ENCODE peak calls at places on chromosomes 1 and 21, in six cellular contexts. One of them, this sample, is unnamed. For H3K9me3, the result is how much of the 10 kb centered on the place peaks cover.

GRCh38 chr1:44810101-44810761 is 1.9 kb downstream of the BTBD19 start:
- DNase-seq in naive thymus-derived CD4-positive, alpha-beta T cell: no peak
- DNase-seq in CD4-positive, alpha-beta T cell: no peak
- DNase-seq in H9: peak
- DNase-seq in left ventricle myocardium inferior: peak
- DNase-seq in cardiac muscle cell: no peak
- DNase-seq in this sample: no peak

GRCh38 chr1:198678901-198679329 is 40.1 kb downstream of the PTPRC start:
- DNase-seq in cardiac muscle cell: no peak
- DNase-seq in left ventricle myocardium inferior: no peak
- DNase-seq in naive thymus-derived CD4-positive, alpha-beta T cell: no peak
- DNase-seq in H9: peak
- DNase-seq in CD4-positive, alpha-beta T cell: no peak
- DNase-seq in this sample: no peak

GRCh38 chr21:32021319-32022027 is 148.7 kb downstream of the HUNK start:
- DNase-seq in naive thymus-derived CD4-positive, alpha-beta T cell: no peak
- DNase-seq in CD4-positive, alpha-beta T cell: no peak
- DNase-seq in left ventricle myocardium inferior: peak
- DNase-seq in H9: no peak
- DNase-seq in cardiac muscle cell: no peak
- DNase-seq in this sample: no peak

GRCh38 chr1:11898831-11899467 is 27.3 kb downstream of the KIAA2013 start:
- DNase-seq in CD4-positive, alpha-beta T cell: no peak
- DNase-seq in H9: peak
- DNase-seq in cardiac muscle cell: peak
- DNase-seq in left ventricle myocardium inferior: no peak
- DNase-seq in naive thymus-derived CD4-positive, alpha-beta T cell: no peak
- DNase-seq in this sample: no peak

GRCh38 chr1:53909946-53910345 is 16.0 kb downstream of the DIO1 start:
- DNase-seq in cardiac muscle cell: peak
- DNase-seq in naive thymus-derived CD4-positive, alpha-beta T cell: no peak
- DNase-seq in H9: no peak
- DNase-seq in CD4-positive, alpha-beta T cell: no peak
- DNase-seq in left ventricle myocardium inferior: no peak
- DNase-seq in this sample: no peak

GRCh38 chr1:218424528-218424927 is 79.4 kb downstream of the TGFB2 start:
- DNase-seq in left ventricle myocardium inferior: no peak
- DNase-seq in H9: no peak
- DNase-seq in cardiac muscle cell: no peak
- DNase-seq in CD4-positive, alpha-beta T cell: no peak
- DNase-seq in naive thymus-derived CD4-positive, alpha-beta T cell: no peak
- DNase-seq in this sample: no peak

GRCh38 chr1:54575605-54576004 is 27.6 kb downstream of the ACOT11 start:
- DNase-seq in CD4-positive, alpha-beta T cell: no peak
- DNase-seq in cardiac muscle cell: no peak
- DNase-seq in left ventricle myocardium inferior: no peak
- DNase-seq in H9: no peak
- DNase-seq in naive thymus-derived CD4-positive, alpha-beta T cell: no peak
- DNase-seq in this sample: no peak

GRCh38 chr1:94883688-94884087 is 43.2 kb downstream of the CNN3 start:
- DNase-seq in left ventricle myocardium inferior: no peak
- DNase-seq in H9: no peak
- DNase-seq in naive thymus-derived CD4-positive, alpha-beta T cell: no peak
- DNase-seq in CD4-positive, alpha-beta T cell: no peak
- DNase-seq in cardiac muscle cell: no peak
- DNase-seq in this sample: no peak

GRCh38 chr21:36946949-36947371 is 19.5 kb downstream of the HLCS start:
- DNase-seq in cardiac muscle cell: no peak
- DNase-seq in H9: no peak
- DNase-seq in naive thymus-derived CD4-positive, alpha-beta T cell: no peak
- DNase-seq in CD4-positive, alpha-beta T cell: no peak
- DNase-seq in left ventricle myocardium inferior: no peak
- DNase-seq in this sample: no peak

GRCh38 chr1:236904874-236905741 is 99.1 kb downstream of the MT1HL1 start:
- DNase-seq in naive thymus-derived CD4-positive, alpha-beta T cell: no peak
- DNase-seq in CD4-positive, alpha-beta T cell: no peak
- DNase-seq in H9: no peak
- DNase-seq in left ventricle myocardium inferior: no peak
- DNase-seq in cardiac muscle cell: no peak
- DNase-seq in this sample: no peak

GRCh38 chr1:119621714-119622113 is 26.4 kb downstream of the ZNF697 start:
- DNase-seq in left ventricle myocardium inferior: no peak
- DNase-seq in naive thymus-derived CD4-positive, alpha-beta T cell: no peak
- DNase-seq in CD4-positive, alpha-beta T cell: no peak
- DNase-seq in cardiac muscle cell: no peak
- DNase-seq in H9: no peak
- DNase-seq in this sample: no peak

GRCh38 chr1:9371391-9371935 is 78.8 kb downstream of the SPSB1 start:
- DNase-seq in left ventricle myocardium inferior: peak
- DNase-seq in cardiac muscle cell: peak
- DNase-seq in CD4-positive, alpha-beta T cell: no peak
- DNase-seq in naive thymus-derived CD4-positive, alpha-beta T cell: no peak
- DNase-seq in H9: no peak
- DNase-seq in this sample: no peak

GRCh38 chr1:54239603-54240002 is 39.6 kb downstream of the MRPL37 start:
- DNase-seq in left ventricle myocardium inferior: no peak
- DNase-seq in cardiac muscle cell: no peak
- DNase-seq in CD4-positive, alpha-beta T cell: no peak
- DNase-seq in H9: no peak
- DNase-seq in naive thymus-derived CD4-positive, alpha-beta T cell: no peak
- DNase-seq in this sample: no peak

GRCh38 chr1:116494745-116495144 is 76.1 kb downstream of the CD58 start:
- DNase-seq in CD4-positive, alpha-beta T cell: no peak
- DNase-seq in naive thymus-derived CD4-positive, alpha-beta T cell: no peak
- DNase-seq in left ventricle myocardium inferior: no peak
- DNase-seq in H9: no peak
- DNase-seq in cardiac muscle cell: no peak
- DNase-seq in this sample: no peak

GRCh38 chr1:119188926-119189325 is 48.5 kb upstream of the WARS2 start:
- DNase-seq in cardiac muscle cell: no peak
- DNase-seq in left ventricle myocardium inferior: no peak
- DNase-seq in CD4-positive, alpha-beta T cell: no peak
- DNase-seq in H9: no peak
- DNase-seq in naive thymus-derived CD4-positive, alpha-beta T cell: no peak
- DNase-seq in this sample: no peak

GRCh38 chr1:19006000-19006399 is 49.5 kb upstream of the IFFO2 start:
- DNase-seq in cardiac muscle cell: no peak
- DNase-seq in naive thymus-derived CD4-positive, alpha-beta T cell: no peak
- DNase-seq in H9: peak
- DNase-seq in CD4-positive, alpha-beta T cell: no peak
- DNase-seq in left ventricle myocardium inferior: no peak
- DNase-seq in this sample: no peak

GRCh38 chr21:38293765-38294164 is 37.0 kb downstream of the KCNJ15 start:
- DNase-seq in left ventricle myocardium inferior: no peak
- DNase-seq in cardiac muscle cell: no peak
- DNase-seq in H9: no peak
- DNase-seq in naive thymus-derived CD4-positive, alpha-beta T cell: no peak
- DNase-seq in CD4-positive, alpha-beta T cell: no peak
- DNase-seq in this sample: no peak

GRCh38 chr1:43348343-43348808 is 10.4 kb upstream of the CDC20 start:
- DNase-seq in left ventricle myocardium inferior: no peak
- DNase-seq in cardiac muscle cell: no peak
- DNase-seq in H9: no peak
- DNase-seq in CD4-positive, alpha-beta T cell: no peak
- DNase-seq in naive thymus-derived CD4-positive, alpha-beta T cell: no peak
- DNase-seq in this sample: no peak

GRCh38 chr1:150065184-150065871 is 2.2 kb upstream of the VPS45 start:
- DNase-seq in CD4-positive, alpha-beta T cell: no peak
- DNase-seq in H9: no peak
- DNase-seq in naive thymus-derived CD4-positive, alpha-beta T cell: no peak
- DNase-seq in cardiac muscle cell: no peak
- DNase-seq in left ventricle myocardium inferior: no peak
- DNase-seq in this sample: no peak

GRCh38 chr1:234543442-234544093 is 64.6 kb upstream of the TARBP1 start:
- DNase-seq in H9: no peak
- DNase-seq in naive thymus-derived CD4-positive, alpha-beta T cell: no peak
- DNase-seq in CD4-positive, alpha-beta T cell: no peak
- DNase-seq in cardiac muscle cell: peak
- DNase-seq in left ventricle myocardium inferior: peak
- DNase-seq in this sample: no peak

GRCh38 chr1:52460686-52461085 is 56.3 kb downstream of the PRPF38A start:
- DNase-seq in cardiac muscle cell: no peak
- DNase-seq in H9: no peak
- DNase-seq in naive thymus-derived CD4-positive, alpha-beta T cell: no peak
- DNase-seq in CD4-positive, alpha-beta T cell: no peak
- DNase-seq in left ventricle myocardium inferior: no peak
- DNase-seq in this sample: no peak

GRCh38 chr1:67749263-67749843 is 64.4 kb downstream of the GADD45A start:
- DNase-seq in CD4-positive, alpha-beta T cell: no peak
- DNase-seq in left ventricle myocardium inferior: no peak
- DNase-seq in cardiac muscle cell: no peak
- DNase-seq in naive thymus-derived CD4-positive, alpha-beta T cell: no peak
- DNase-seq in H9: peak
- DNase-seq in this sample: no peak

GRCh38 chr1:68188060-68188538 is 44.2 kb downstream of the WLS start:
- DNase-seq in left ventricle myocardium inferior: no peak
- DNase-seq in CD4-positive, alpha-beta T cell: no peak
- DNase-seq in cardiac muscle cell: no peak
- DNase-seq in H9: no peak
- DNase-seq in naive thymus-derived CD4-positive, alpha-beta T cell: no peak
- DNase-seq in this sample: no peak

GRCh38 chr1:66000033-66000637 is 207.4 kb downstream of the PDE4B start:
- DNase-seq in cardiac muscle cell: no peak
- DNase-seq in left ventricle myocardium inferior: no peak
- DNase-seq in naive thymus-derived CD4-positive, alpha-beta T cell: no peak
- DNase-seq in H9: no peak
- DNase-seq in CD4-positive, alpha-beta T cell: no peak
- DNase-seq in this sample: no peak

GRCh38 chr1:220099826-220100225 is 5.9 kb downstream of the IARS2 start:
- DNase-seq in left ventricle myocardium inferior: no peak
- DNase-seq in CD4-positive, alpha-beta T cell: no peak
- DNase-seq in naive thymus-derived CD4-positive, alpha-beta T cell: no peak
- DNase-seq in cardiac muscle cell: no peak
- DNase-seq in H9: no peak
- DNase-seq in this sample: no peak

GRCh38 chr21:30719401-30719800 is 824 bp upstream of the KRTAP21-3 start:
- DNase-seq in H9: no peak
- DNase-seq in naive thymus-derived CD4-positive, alpha-beta T cell: no peak
- DNase-seq in CD4-positive, alpha-beta T cell: no peak
- DNase-seq in cardiac muscle cell: no peak
- DNase-seq in left ventricle myocardium inferior: no peak
- DNase-seq in this sample: no peak
- H3K9me3 ChIP-seq in H9: under half
- H3K9me3 ChIP-seq in naive thymus-derived CD4-positive, alpha-beta T cell: under half
- H3K9me3 ChIP-seq in CD4-positive, alpha-beta T cell: under half
- H3K9me3 ChIP-seq in cardiac muscle cell: under half
- H3K9me3 ChIP-seq in left ventricle myocardium inferior: under half
- H3K9me3 ChIP-seq in this sample: under half

GRCh38 chr21:19275065-19275464 is 871.5 kb upstream of the TMPRSS15 start:
- DNase-seq in left ventricle myocardium inferior: no peak
- DNase-seq in CD4-positive, alpha-beta T cell: no peak
- DNase-seq in H9: no peak
- DNase-seq in cardiac muscle cell: no peak
- DNase-seq in naive thymus-derived CD4-positive, alpha-beta T cell: no peak
- DNase-seq in this sample: no peak
- H3K9me3 ChIP-seq in left ventricle myocardium inferior: under half
- H3K9me3 ChIP-seq in CD4-positive, alpha-beta T cell: under half
- H3K9me3 ChIP-seq in H9: under half
- H3K9me3 ChIP-seq in cardiac muscle cell: under half
- H3K9me3 ChIP-seq in naive thymus-derived CD4-positive, alpha-beta T cell: under half
- H3K9me3 ChIP-seq in this sample: under half

GRCh38 chr1:152718238-152718637 is 10.3 kb downstream of the LCE4A start:
- DNase-seq in left ventricle myocardium inferior: no peak
- DNase-seq in naive thymus-derived CD4-positive, alpha-beta T cell: no peak
- DNase-seq in H9: no peak
- DNase-seq in CD4-positive, alpha-beta T cell: no peak
- DNase-seq in cardiac muscle cell: no peak
- DNase-seq in this sample: no peak
- H3K9me3 ChIP-seq in left ventricle myocardium inferior: under half
- H3K9me3 ChIP-seq in naive thymus-derived CD4-positive, alpha-beta T cell: under half
- H3K9me3 ChIP-seq in H9: half or more
- H3K9me3 ChIP-seq in CD4-positive, alpha-beta T cell: under half
- H3K9me3 ChIP-seq in cardiac muscle cell: under half
- H3K9me3 ChIP-seq in this sample: under half

DNA sequence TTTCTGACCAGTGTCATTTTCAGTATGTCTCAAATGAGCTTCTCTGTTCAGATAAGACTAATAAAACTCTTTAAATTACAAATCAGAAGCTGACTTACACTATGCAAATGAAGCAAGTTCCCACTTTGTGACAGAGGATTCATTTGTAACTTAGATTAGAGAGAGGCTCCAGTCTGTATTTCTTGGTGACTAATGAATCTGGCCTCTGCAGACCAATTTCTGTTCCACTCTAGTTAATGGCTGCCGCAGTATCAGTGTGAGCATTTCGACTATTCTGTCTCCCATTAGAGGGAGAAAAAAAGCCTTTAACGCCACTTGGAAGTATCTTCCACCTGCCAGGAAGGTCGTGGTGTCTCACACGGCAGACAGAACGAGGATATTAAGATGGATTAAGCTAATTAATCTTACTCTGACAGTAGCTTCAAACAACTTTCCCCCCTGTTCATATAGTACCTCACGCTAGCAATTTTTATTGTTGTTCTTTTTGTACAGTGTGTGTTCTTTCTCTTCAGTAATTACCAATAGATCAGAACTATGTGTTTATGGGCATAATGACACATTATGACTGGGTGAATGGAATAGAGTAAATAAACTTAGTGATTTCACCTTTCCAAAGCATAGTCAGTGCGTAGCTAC is 153.8 kb downstream of the ADGRL2 start:
- DNase-seq in naive thymus-derived CD4-positive, alpha-beta T cell: no peak
- DNase-seq in cardiac muscle cell: no peak
- DNase-seq in CD4-positive, alpha-beta T cell: no peak
- DNase-seq in left ventricle myocardium inferior: no peak
- DNase-seq in H9: no peak
- DNase-seq in this sample: no peak
- H3K9me3 ChIP-seq in naive thymus-derived CD4-positive, alpha-beta T cell: under half
- H3K9me3 ChIP-seq in cardiac muscle cell: under half
- H3K9me3 ChIP-seq in CD4-positive, alpha-beta T cell: under half
- H3K9me3 ChIP-seq in left ventricle myocardium inferior: under half
- H3K9me3 ChIP-seq in H9: under half
- H3K9me3 ChIP-seq in this sample: under half

GRCh38 chr21:44382536-44382935 is 29.1 kb downstream of the TRPM2 start:
- DNase-seq in naive thymus-derived CD4-positive, alpha-beta T cell: no peak
- DNase-seq in left ventricle myocardium inferior: no peak
- DNase-seq in cardiac muscle cell: no peak
- DNase-seq in H9: no peak
- DNase-seq in CD4-positive, alpha-beta T cell: no peak
- DNase-seq in this sample: no peak
- H3K9me3 ChIP-seq in naive thymus-derived CD4-positive, alpha-beta T cell: under half
- H3K9me3 ChIP-seq in left ventricle myocardium inferior: under half
- H3K9me3 ChIP-seq in cardiac muscle cell: under half
- H3K9me3 ChIP-seq in H9: under half
- H3K9me3 ChIP-seq in CD4-positive, alpha-beta T cell: under half
- H3K9me3 ChIP-seq in this sample: under half